ENCODE peak calls at places on chromosomes 4 and X, in seven cellular contexts. T is brain microvascular endothelial cell, U is OCI-LY7, Q is fibroblast of lung, E is MM.1S, D is tibial nerve, X is colonic mucosa. S is an unnamed sample.

GRCh38 chr4:145960012-145960411 is 21.4 kb upstream of the ZNF827 start:
- DNase-seq in U (no peak), T (no peak), E (no peak), Q (no peak), D (no peak), X (no peak), S (no peak)

GRCh38 chrX:46953137-46953527 is 40.9 kb downstream of the JADE3 start:
- DNase-seq in D (no peak), X (no peak), U (peak), E (peak), Q (no peak), T (no peak), S (no peak)

GRCh38 chr4:66266035-66266434 is 595.7 kb upstream of the EPHA5 start:
- DNase-seq in T (no peak), D (no peak), Q (no peak), U (no peak), E (no peak), X (no peak), S (no peak)

GRCh38 chr4:38752393-38752961 is 30.3 kb downstream of the TLR10 start:
- DNase-seq in E (peak), X (no peak), D (no peak), T (peak), U (no peak), Q (peak), S (peak)

GRCh38 chr4:107319386-107319785 is 283.3 kb upstream of the DKK2 start:
- DNase-seq in X (no peak), Q (no peak), U (no peak), D (no peak), T (no peak), E (no peak), S (no peak)

GRCh38 chr4:40722576-40723161 is 27.1 kb upstream of the NSUN7 start:
- DNase-seq in X (peak), D (no peak), E (no peak), T (no peak), U (peak), Q (no peak), S (peak)

GRCh38 chrX:103637604-103638338 is 9.0 kb downstream of the TCEAL1 start:
- DNase-seq in Q (no peak), T (no peak), E (no peak), U (no peak), D (no peak), X (no peak), S (no peak)

GRCh38 chrX:716136-716535 is 85.5 kb downstream of the SHOX start:
- DNase-seq in E (no peak), X (no peak), T (no peak), U (no peak), Q (no peak), D (no peak), S (no peak)

GRCh38 chr4:150884625-150885024 is 130.5 kb downstream of the LRBA start:
- DNase-seq in X (no peak), D (no peak), Q (no peak), T (no peak), E (no peak), U (no peak), S (no peak)

GRCh38 chrX:8147216-8147615 is 23.9 kb downstream of the VCX2 start:
- DNase-seq in T (no peak), X (no peak), U (no peak), D (no peak), E (no peak), Q (peak), S (no peak)

GRCh38 chrX:111270339-111270738 is at the start of gene CAPN6:
- DNase-seq in U (no peak), D (no peak), X (peak), T (no peak), E (peak), Q (no peak), S (peak)

GRCh38 chr4:182874158-182874855 is 42.9 kb downstream of the DCTD start:
- DNase-seq in T (no peak), X (no peak), U (peak), Q (no peak), D (no peak), E (no peak), S (no peak)

GRCh38 chrX:83759872-83760271 is 101.1 kb upstream of the CYLC1 start:
- DNase-seq in T (no peak), E (peak), D (no peak), Q (peak), U (peak), X (no peak), S (peak)

GRCh38 chrX:135185795-135186443 is 14.7 kb upstream of the CT55 start:
- DNase-seq in Q (peak), X (no peak), U (peak), D (peak), T (peak), E (peak), S (peak)

GRCh38 chr4:182806259-182807252 is 110.6 kb downstream of the DCTD start:
- DNase-seq in X (peak), E (peak), D (peak), Q (peak), U (peak), T (peak), S (peak)

GRCh38 chr4:55037728-55038127 is 87.7 kb downstream of the KDR start:
- DNase-seq in E (no peak), D (no peak), Q (no peak), U (no peak), X (no peak), T (no peak), S (no peak)

GRCh38 chrX:2514131-2514530 is 13.4 kb upstream of the DHRSX start:
- DNase-seq in E (no peak), Q (no peak), U (peak), D (no peak), T (no peak), X (no peak), S (no peak)

GRCh38 chrX:94178145-94178790 is 504.3 kb downstream of the FAM133A start:
- DNase-seq in E (no peak), X (no peak), U (no peak), Q (no peak), T (no peak), D (no peak), S (peak)

GRCh38 chrX:2499507-2499906 is 1.3 kb downstream of the DHRSX start:
- DNase-seq in X (no peak), T (no peak), Q (no peak), E (no peak), D (no peak), U (no peak), S (no peak)

GRCh38 chr4:13323916-13324315 is 160.2 kb downstream of the RAB28 start:
- DNase-seq in U (no peak), X (no peak), E (no peak), Q (no peak), T (no peak), D (no peak), S (no peak)

GRCh38 chr4:147837435-147837834 is 105.5 kb downstream of the ARHGAP10 start:
- DNase-seq in T (peak), U (peak), D (no peak), E (no peak), Q (no peak), X (no peak), S (peak)

GRCh38 chr4:122252584-122252983 is 100.5 kb downstream of the BLTP1 start:
- DNase-seq in T (no peak), U (no peak), E (no peak), Q (no peak), X (no peak), D (no peak), S (no peak)

GRCh38 chr4:124334119-124334518 is 378.4 kb downstream of the ANKRD50 start:
- DNase-seq in D (peak), T (peak), Q (peak), E (peak), X (peak), U (peak), S (peak)

GRCh38 chr4:33037464-33037863 is 2317.3 kb downstream of the PCDH7 start:
- DNase-seq in Q (no peak), E (no peak), T (no peak), X (no peak), U (no peak), D (no peak), S (no peak)

GRCh38 chr4:7547368-7548040 is 112.8 kb upstream of the PSAPL1 start:
- DNase-seq in D (peak), X (no peak), U (no peak), E (no peak), T (no peak), Q (no peak), S (no peak)

DNA sequence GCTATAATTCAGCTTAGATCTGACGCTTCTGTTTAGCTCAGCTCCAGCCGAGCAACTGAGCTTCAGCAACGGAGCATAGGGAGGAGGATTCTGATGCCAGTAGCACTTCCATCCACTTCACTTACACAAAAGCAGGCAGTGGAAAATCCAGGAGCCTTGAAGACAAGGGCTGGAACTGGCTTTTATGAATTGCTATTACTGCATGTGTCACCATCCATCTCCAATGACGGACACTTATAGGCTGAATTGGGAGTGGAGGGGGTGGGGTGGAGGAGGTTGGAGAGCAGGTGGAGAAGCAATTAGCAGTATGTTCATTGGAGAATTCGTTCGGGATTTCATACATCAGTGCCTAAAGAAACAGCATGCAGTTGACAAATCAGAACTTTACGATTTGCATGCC is 15.6 kb downstream of the ENOX2 start:
- DNase-seq in U (no peak), T (no peak), Q (no peak), X (no peak), D (no peak), E (no peak), S (no peak)
- H3K4me3 ChIP-seq in U (no peak), T (no peak), Q (no peak), X (no peak), D (no peak), E (no peak), S (no peak)

DNA sequence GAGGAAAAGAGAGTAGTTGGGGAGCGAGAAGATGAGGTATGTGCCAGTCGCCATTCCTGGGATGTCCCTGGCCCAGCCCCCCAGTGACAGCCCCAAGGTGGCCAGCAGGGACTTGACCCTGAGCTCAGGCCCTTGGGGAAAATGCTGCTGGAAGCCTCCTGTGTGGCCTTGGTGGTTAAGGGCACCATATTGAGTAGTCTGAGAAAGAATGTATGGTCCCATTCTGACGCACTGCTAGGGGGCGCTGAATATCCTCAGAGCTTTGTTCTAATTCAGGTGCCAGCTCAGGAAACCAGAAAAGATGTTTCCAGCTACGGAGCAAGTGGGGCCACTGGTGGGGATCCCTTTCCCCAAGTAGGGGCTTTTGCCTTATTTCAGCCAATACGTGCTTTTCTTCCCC is 14.0 kb upstream of the UBA6 start:
- DNase-seq in D (no peak), U (no peak), Q (no peak), T (no peak), X (no peak), E (no peak), S (no peak)
- TF ChIP-seq CTCF in D (no peak), U (peak), Q (no peak), T (no peak), X (no peak), E (no peak), S (no peak)

DNA sequence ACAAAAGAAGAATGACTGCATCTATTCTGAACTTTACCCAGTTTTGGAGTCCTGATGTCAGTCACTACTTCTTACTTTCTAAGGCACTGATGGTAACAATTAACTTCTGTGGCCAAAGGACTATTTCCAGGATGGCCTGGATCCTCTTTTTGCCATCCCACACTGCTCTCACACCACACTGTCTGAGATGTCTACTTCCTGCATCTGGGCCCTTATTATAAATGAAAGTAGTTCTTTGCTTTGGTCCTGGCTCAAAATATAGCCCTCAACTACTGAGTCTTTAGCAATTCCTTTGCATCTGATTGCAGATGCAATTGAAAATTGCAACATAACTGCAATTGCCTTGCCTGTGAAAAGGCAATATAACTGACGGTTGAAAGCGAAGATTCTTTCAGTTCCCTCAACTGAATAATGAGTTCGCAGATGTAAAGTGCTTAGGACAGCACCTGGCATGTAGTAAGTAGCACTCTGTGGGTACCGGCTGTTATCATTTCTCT is 44.2 kb downstream of the COQ2 start:
- DNase-seq in X (no peak), U (peak), D (no peak), E (peak), T (no peak), Q (no peak), S (no peak)
- H3K4me3 ChIP-seq in X (no peak), U (peak), D (no peak), E (peak), T (no peak), Q (no peak), S (no peak)

GRCh38 chrX:120446503-120446902 is 22.6 kb downstream of the LAMP2 start:
- DNase-seq in T (no peak), Q (peak), D (no peak), E (no peak), X (no peak), U (no peak), S (peak)
- TF ChIP-seq CTCF in T (no peak), Q (peak), D (no peak), E (no peak), X (no peak), U (no peak), S (no peak)

DNA sequence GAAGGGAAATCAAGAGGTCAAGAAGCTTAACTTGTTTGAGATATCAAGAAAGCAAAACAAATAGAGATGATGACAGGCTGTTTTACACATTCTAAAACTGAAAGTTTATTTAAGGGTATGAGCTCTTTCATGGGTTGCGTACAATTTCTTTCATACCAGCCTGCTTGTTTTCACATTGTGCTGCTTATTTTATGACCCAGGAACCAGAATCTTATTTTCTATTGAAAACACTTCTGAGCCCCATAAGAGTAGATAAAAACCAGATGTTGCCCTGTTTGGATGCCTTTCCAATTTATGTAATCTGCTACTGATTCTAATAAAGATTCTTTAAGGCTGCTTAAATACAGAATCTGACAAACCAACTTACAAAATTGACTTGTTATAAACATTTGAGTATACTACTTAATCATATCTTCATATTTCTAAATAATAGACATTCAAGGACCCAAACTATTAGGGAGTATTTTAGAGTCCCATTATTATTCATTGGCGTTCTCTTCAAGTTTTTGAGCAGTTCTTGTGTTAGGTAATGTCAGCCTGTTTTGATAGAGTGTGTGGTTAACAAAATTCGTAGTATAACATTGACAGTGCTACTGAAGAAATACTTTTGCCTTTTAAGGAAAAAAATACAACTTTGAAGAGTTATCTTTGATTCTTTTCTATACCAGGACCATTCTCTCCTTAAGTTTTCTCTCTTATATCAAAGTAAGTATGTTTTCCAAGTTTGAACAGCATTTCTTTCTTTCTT is 74.4 kb downstream of the PDLIM5 start:
- DNase-seq in D (no peak), X (no peak), E (peak), T (peak), U (no peak), Q (peak), S (peak)
- H3K4me3 ChIP-seq in D (no peak), X (no peak), E (no peak), T (no peak), U (no peak), Q (no peak), S (no peak)

GRCh38 chrX:49106930-49107329 is 16.6 kb downstream of the GPKOW start:
- DNase-seq in U (peak), X (no peak), E (no peak), D (no peak), T (peak), Q (peak), S (peak)
- TF ChIP-seq CTCF in U (peak), X (no peak), E (peak), D (no peak), T (peak), Q (peak), S (peak)

DNA sequence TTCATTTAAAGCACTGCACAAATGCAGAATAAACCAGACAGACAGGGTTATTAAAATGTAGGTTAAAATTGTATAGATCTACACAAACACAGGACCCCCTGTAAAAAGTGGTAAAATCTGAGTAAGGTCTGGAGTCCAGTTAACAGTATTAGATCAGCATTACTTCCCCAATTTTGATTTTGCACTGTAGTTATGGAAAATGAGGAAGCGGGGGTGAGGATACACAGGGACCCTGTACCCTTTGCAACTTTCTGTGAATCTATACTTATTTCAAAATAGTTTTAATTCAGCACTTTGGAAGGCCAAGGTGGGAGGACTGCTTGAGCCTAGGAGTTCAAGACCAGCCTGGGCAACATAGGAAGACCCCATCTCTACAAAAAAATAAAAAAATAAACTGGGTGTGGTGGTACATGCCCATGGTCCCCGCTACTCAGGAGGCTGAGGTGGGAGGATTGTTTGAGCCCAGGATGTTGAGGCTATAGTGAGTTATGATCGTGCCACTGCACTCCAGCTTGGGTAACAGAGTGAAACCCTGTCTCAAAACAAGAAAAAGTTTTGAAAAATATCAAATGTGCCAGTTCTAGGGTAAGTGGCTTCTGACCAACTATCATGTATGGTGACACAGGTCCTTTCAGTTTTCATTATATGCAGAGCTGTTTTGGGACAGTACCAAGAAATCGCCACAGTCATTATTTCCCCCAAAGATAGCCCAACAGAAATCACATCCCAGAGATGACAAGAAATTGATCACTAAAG is 17.7 kb downstream of the SEL1L3 start:
- DNase-seq in Q (no peak), D (no peak), T (no peak), X (no peak), U (no peak), E (no peak), S (no peak)
- H3K4me3 ChIP-seq in Q (no peak), D (no peak), T (no peak), X (no peak), U (no peak), E (no peak), S (no peak)

GRCh38 chr4:130568746-130569145 is 1472.8 kb downstream of the C4orf33 start:
- DNase-seq in Q (no peak), X (no peak), D (no peak), E (no peak), U (peak), T (no peak), S (no peak)

GRCh38 chr4:130563891-130564418 is 1468.0 kb downstream of the C4orf33 start:
- DNase-seq in T (no peak), U (no peak), E (no peak), Q (no peak), X (no peak), D (no peak), S (no peak)

GRCh38 chr4:130559268-130559667 is 1463.3 kb downstream of the C4orf33 start:
- DNase-seq in E (no peak), U (no peak), D (no peak), X (no peak), T (no peak), Q (peak), S (no peak)

DNA sequence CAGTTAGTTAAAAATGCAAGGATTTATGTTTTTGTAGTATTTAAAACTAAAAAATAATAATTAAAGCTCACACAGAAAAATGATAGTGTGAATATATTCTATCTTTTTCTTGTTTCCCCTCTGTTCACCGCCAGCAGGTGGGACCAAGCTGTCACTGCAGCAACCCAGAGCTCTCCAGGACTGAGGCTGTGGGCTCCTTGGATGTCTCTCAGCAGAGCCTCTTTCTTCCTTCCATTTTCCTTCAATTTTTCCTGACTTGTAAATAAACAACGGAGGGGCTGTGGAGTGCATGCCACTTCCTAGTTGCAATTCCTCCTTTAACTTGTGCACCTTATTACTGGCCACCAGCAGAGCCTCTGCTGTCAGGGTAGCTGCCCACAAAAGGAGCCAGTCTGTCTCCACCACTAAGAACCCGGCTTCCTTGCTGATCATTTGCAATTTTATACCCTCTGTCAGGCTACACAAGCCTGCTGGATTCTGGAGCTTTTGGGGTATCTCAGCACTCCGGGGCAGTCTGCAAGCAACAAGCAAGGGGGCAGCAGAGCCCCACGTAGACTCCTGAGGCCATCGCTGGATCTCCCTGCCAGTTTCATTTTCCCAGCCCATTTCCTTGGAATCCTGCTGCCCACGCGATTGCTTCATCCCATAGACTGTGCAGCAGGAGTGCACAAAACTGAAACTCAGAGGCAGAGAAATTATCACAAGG is 1467.4 kb downstream of the C4orf33 start:
- DNase-seq in X (peak), T (peak), E (peak), U (no peak), D (peak), Q (peak), S (peak)
- TF ChIP-seq CTCF in X (no peak), T (peak), E (peak), U (peak), D (peak), Q (peak), S (peak)

S was measured in cardiac fibroblast.